ENCODE peak calls at places on chromosomes 3 and 15, in seven cellular contexts. P is prostate gland, D is neural progenitor cell, I is osteocyte, Q is endothelial cell of umbilical vein, V is transverse colon, B is AG10803. T is an unnamed sample.
A peak's percentile ranks its signal among the peaks of the same experiment; 100 is the strongest.

GRCh38 chr3:113287818-113288648 is 76.7 kb downstream of the BOC start:
- DNase-seq in P (peak; percentile 60), D (peak; percentile 73), I (no peak), Q (peak; percentile 75), V (peak; percentile 53), B (peak; percentile 61), T (peak; percentile 51)

GRCh38 chr15:86355798-86356197 is 276.1 kb downstream of the AGBL1 start:
- DNase-seq in P (no peak), D (peak; percentile 34), I (no peak), Q (no peak), V (no peak), B (no peak), T (no peak)

GRCh38 chr15:89664951-89665350 is 9.7 kb upstream of the KIF7 start:
- DNase-seq in P (no peak), D (no peak), I (no peak), Q (no peak), V (no peak), B (no peak), T (no peak)

GRCh38 chr15:58771621-58772235 is 626 bp downstream of the MINDY2 start:
- DNase-seq in P (peak; percentile 59), D (peak; percentile 72), I (no peak), Q (no peak), V (peak; percentile 54), B (no peak), T (peak; percentile 23)

GRCh38 chr3:140845878-140846277 is 95.8 kb upstream of the SLC25A36 start:
- DNase-seq in P (no peak), D (no peak), I (no peak), Q (no peak), V (no peak), B (no peak), T (no peak)

GRCh38 chr15:59689626-59690236 is 611 bp upstream of the BNIP2 start:
- DNase-seq in P (peak; percentile 80), D (peak; percentile 76), I (no peak), Q (peak; percentile 59), V (peak; percentile 93), B (peak; percentile 66), T (peak; percentile 74)

GRCh38 chr15:80743189-80743833 is 35.9 kb upstream of the CEMIP start:
- DNase-seq in P (peak; percentile 27), D (no peak), I (no peak), Q (no peak), V (peak; percentile 19), B (no peak), T (peak; percentile 35)

GRCh38 chr3:51319271-51319670 is 65.8 kb upstream of the MANF start:
- DNase-seq in P (no peak), D (no peak), I (no peak), Q (no peak), V (no peak), B (peak; percentile 42), T (peak; percentile 18)

GRCh38 chr3:25648107-25648535 is 16.6 kb downstream of the TOP2B start:
- DNase-seq in P (peak; percentile 64), D (peak; percentile 88), I (no peak), Q (peak; percentile 86), V (peak; percentile 84), B (peak; percentile 77), T (peak; percentile 80)

GRCh38 chr3:77562089-77562488 is 522.2 kb downstream of the ROBO2 start:
- DNase-seq in P (no peak), D (no peak), I (no peak), Q (no peak), V (no peak), B (no peak), T (no peak)

GRCh38 chr3:129651316-129652202 is 45.1 kb upstream of the PLXND1 start:
- DNase-seq in P (no peak), D (peak; percentile 45), I (peak; percentile 92), Q (peak; percentile 88), V (no peak), B (peak; percentile 88), T (peak; percentile 92)

GRCh38 chr15:91049378-91050127 is 27.2 kb upstream of the VPS33B start:
- DNase-seq in P (peak; percentile 74), D (peak; percentile 70), I (no peak), Q (peak; percentile 66), V (peak; percentile 70), B (peak; percentile 68), T (peak; percentile 56)

GRCh38 chr3:152458725-152459515 is 190.2 kb downstream of the MBNL1 start:
- DNase-seq in P (no peak), D (no peak), I (no peak), Q (no peak), V (no peak), B (peak; percentile 35), T (no peak)

GRCh38 chr15:85571780-85572179 is 191.4 kb downstream of the AKAP13 start:
- DNase-seq in P (no peak), D (no peak), I (no peak), Q (no peak), V (no peak), B (no peak), T (no peak)

GRCh38 chr3:141303481-141304223 is 64.7 kb upstream of the ZBTB38 start:
- DNase-seq in P (peak; percentile 72), D (peak; percentile 74), I (no peak), Q (peak; percentile 86), V (peak; percentile 60), B (peak; percentile 78), T (peak; percentile 81)

GRCh38 chr3:13241621-13242363 is 168.6 kb upstream of the IQSEC1 start:
- DNase-seq in P (no peak), D (no peak), I (no peak), Q (no peak), V (no peak), B (no peak), T (no peak)
- TF ChIP-seq CTCF in P (no peak), D (no peak), I (no peak), Q (no peak), V (no peak), B (no peak), T (no peak)

DNA sequence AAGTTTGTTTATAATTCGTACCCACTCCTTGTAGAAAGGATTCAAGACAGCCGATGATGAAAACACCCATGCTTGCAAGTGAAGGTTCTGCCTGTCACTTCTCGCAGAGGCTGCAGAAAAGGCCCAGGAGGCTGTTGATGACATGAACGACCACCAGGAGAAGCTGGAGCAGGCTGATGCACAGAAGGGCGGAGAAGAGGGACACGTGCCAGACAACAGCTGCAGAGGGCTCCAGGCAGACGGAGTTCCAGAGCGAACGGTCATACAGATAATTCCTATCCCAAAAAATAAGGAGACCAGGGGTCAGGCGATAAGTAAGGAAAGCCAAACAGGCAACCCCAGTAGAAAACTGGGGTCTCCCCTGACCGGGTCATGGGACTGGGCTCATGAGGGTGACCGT is 5.7 kb upstream of the DYNLT2B start:
- DNase-seq in P (no peak), D (peak; percentile 63), I (no peak), Q (no peak), V (no peak), B (peak; percentile 16), T (no peak)
- TF ChIP-seq CTCF in P (no peak), D (peak; percentile 48), I (peak; percentile 12), Q (peak; percentile 10), V (no peak), B (peak; percentile 28), T (peak; percentile 29)

GRCh38 chr3:56711344-56711743 is 28.3 kb upstream of the TASOR start:
- DNase-seq in P (no peak), D (no peak), I (no peak), Q (no peak), V (no peak), B (no peak), T (no peak)
- TF ChIP-seq CTCF in P (no peak), D (no peak), I (no peak), Q (no peak), V (no peak), B (no peak), T (no peak)

GRCh38 chr3:37603722-37604121 is 258.0 kb upstream of the CTDSPL start:
- DNase-seq in P (no peak), D (no peak), I (no peak), Q (no peak), V (no peak), B (no peak), T (no peak)
- TF ChIP-seq CTCF in P (no peak), D (peak; percentile 25), I (no peak), Q (no peak), V (no peak), B (peak; percentile 6), T (no peak)

GRCh38 chr3:100611221-100611620 is 1.8 kb downstream of the ADGRG7 start:
- DNase-seq in P (no peak), D (no peak), I (no peak), Q (no peak), V (no peak), B (no peak), T (no peak)
- TF ChIP-seq CTCF in P (no peak), D (no peak), I (no peak), Q (no peak), V (no peak), B (no peak), T (no peak)

DNA sequence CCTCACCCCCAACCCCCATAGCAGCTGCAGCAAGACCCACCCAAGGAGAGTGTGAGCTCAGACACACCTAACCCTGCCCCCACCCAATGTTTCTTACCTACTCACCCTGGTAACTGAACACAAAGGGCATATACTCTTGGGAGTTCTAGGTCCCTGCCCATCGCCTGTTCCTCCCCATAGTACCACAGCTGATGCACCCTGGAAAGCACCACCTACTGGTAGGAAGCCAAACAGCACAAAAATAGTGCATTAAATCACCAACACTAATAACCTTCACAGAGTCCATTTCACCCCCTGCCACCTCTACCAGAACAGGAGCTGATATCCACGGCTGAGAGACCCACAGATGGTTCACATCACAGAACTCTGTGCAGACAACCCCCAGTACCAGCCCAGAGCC is 245.2 kb downstream of the EFHB start:
- DNase-seq in P (no peak), D (peak; percentile 3), I (no peak), Q (no peak), V (no peak), B (no peak), T (no peak)
- TF ChIP-seq CTCF in P (no peak), D (peak; percentile 24), I (no peak), Q (no peak), V (no peak), B (no peak), T (no peak)

GRCh38 chr15:68040144-68040543 is 14.0 kb upstream of the PIAS1 start:
- DNase-seq in P (no peak), D (no peak), I (no peak), Q (no peak), V (no peak), B (no peak), T (no peak)
- TF ChIP-seq CTCF in P (no peak), D (no peak), I (no peak), Q (no peak), V (no peak), B (no peak), T (no peak)

GRCh38 chr3:46932455-46933225 is 43.9 kb downstream of the CCDC12 start:
- DNase-seq in P (no peak), D (no peak), I (no peak), Q (no peak), V (no peak), B (no peak), T (no peak)
- TF ChIP-seq CTCF in P (no peak), D (no peak), I (no peak), Q (peak; percentile 13), V (no peak), B (no peak), T (peak; percentile 20)